ENCODE peak calls at places on chromosome 6, in ten cellular contexts. G is mucosa of descending colon; T is hippocampal formation; E is cardiac muscle cell; J is CD14-positive monocyte; C is hypothalamus; M is activated T-helper 1 cell treated with anti-CD3 and anti-CD28 coated beads, Interleukin-12 subunit alpha, Interleukin-12 subunit beta, Interleukin-2, Interleukin-4 antibody, amounts not matched to agents 30 ng/mL and 10 ng/mL and 1 ng/mL, durations not matched to agents 14 hours and 24 hours and 36 hours; O is globus pallidus; W is GM20000; L is activated gamma-delta T cell treated with Interleukin-2 at 50 U/mL for 16 hours. K is an unnamed sample.

GRCh38 chr6:23535071-23535470 is 590.9 kb upstream of the NRSN1 start:
- DNase-seq in E (no peak), L (no peak), J (no peak), W (no peak), G (no peak), C (no peak), M (no peak), T (no peak), O (no peak), K (no peak)

GRCh38 chr6:130503146-130503545 is 137.3 kb downstream of the TMEM200A start:
- DNase-seq in E (peak; percentile 63), M (no peak), J (no peak), G (no peak), W (no peak), C (no peak), L (no peak), T (no peak), O (no peak), K (no peak)

GRCh38 chr6:87482382-87482781 is 9.6 kb downstream of the SLC35A1 start:
- DNase-seq in J (no peak), E (no peak), M (no peak), O (no peak), L (no peak), T (no peak), W (no peak), C (no peak), G (no peak), K (no peak)

GRCh38 chr6:147135211-147135672 is 69.0 kb upstream of the STXBP5 start:
- DNase-seq in T (no peak), E (peak; percentile 98), M (no peak), W (no peak), J (no peak), C (no peak), L (no peak), G (no peak), O (no peak), K (no peak)

GRCh38 chr6:52877168-52877567 is 32.3 kb downstream of the GSTA3 start:
- DNase-seq in W (no peak), L (no peak), E (peak; percentile 88), T (no peak), M (no peak), C (no peak), G (no peak), J (no peak), O (no peak), K (no peak)

GRCh38 chr6:168756009-168756634 is 315.1 kb downstream of the SMOC2 start:
- DNase-seq in W (no peak), M (no peak), O (no peak), E (peak; percentile 69), C (no peak), J (no peak), G (no peak), L (no peak), T (no peak), K (no peak)

GRCh38 chr6:37699138-37699766 is 1.6 kb upstream of the MDGA1 start:
- DNase-seq in E (no peak), T (no peak), C (no peak), O (no peak), W (peak; percentile 54), L (peak; percentile 70), J (no peak), G (no peak), M (no peak), K (no peak)

GRCh38 chr6:72704979-72705378 is 83.1 kb downstream of the KCNQ5 start:
- DNase-seq in T (no peak), C (no peak), L (no peak), E (peak; percentile 21), G (no peak), M (no peak), J (no peak), W (no peak), O (no peak), K (no peak)

GRCh38 chr6:81148726-81149125 is 603.8 kb downstream of the TENT5A start:
- DNase-seq in W (no peak), L (no peak), O (no peak), M (no peak), J (no peak), G (no peak), E (peak; percentile 21), C (no peak), T (no peak), K (no peak)

GRCh38 chr6:1609662-1610496 is at the start of gene FOXC1:
- DNase-seq in L (no peak), E (peak; percentile 96), G (peak; percentile 88), O (peak; percentile 31), C (no peak), W (peak; percentile 93), M (peak; percentile 34), T (no peak), J (no peak), K (peak; percentile 33)

GRCh38 chr6:52707963-52708680 is 37.2 kb downstream of the TMEM14A start:
- DNase-seq in G (no peak), M (no peak), C (no peak), O (no peak), J (no peak), T (no peak), E (no peak), W (no peak), L (no peak), K (no peak)

GRCh38 chr6:156190270-156190669 is 586.9 kb upstream of the ARID1B start:
- DNase-seq in C (no peak), L (no peak), M (no peak), E (no peak), T (no peak), J (no peak), O (no peak), G (no peak), W (no peak), K (no peak)

GRCh38 chr6:160093946-160094345 is 27.7 kb upstream of the SLC22A1 start:
- DNase-seq in C (no peak), O (no peak), M (no peak), L (no peak), G (no peak), T (no peak), E (no peak), W (no peak), J (no peak), K (no peak)

GRCh38 chr6:1535295-1535694 is 74.4 kb upstream of the FOXC1 start:
- DNase-seq in C (no peak), L (no peak), T (no peak), M (no peak), E (no peak), W (no peak), O (no peak), J (no peak), G (no peak), K (no peak)

GRCh38 chr6:6769466-6769865 is 180.9 kb downstream of the LY86 start:
- DNase-seq in E (no peak), G (no peak), C (no peak), O (no peak), W (no peak), T (no peak), L (no peak), J (no peak), M (no peak), K (no peak)

GRCh38 chr6:157249756-157250155 is 73.6 kb downstream of the TMEM242 start:
- DNase-seq in W (no peak), M (no peak), E (no peak), C (no peak), T (no peak), G (no peak), O (no peak), L (no peak), J (no peak), K (no peak)

GRCh38 chr6:157014871-157015270 is 237.7 kb downstream of the ARID1B start:
- DNase-seq in T (no peak), O (no peak), L (no peak), C (no peak), E (no peak), J (no peak), G (no peak), M (no peak), W (no peak), K (no peak)

K was measured in NCI-H1048.